ENCODE peak calls at places on chromosomes 16 and 17, in five cellular contexts. V is H7, M is esophagus squamous epithelium, Y is A549, S is head of caudate nucleus. O is an unnamed sample.
A peak's percentile ranks its signal among the peaks of the same experiment; 100 is the strongest.

GRCh38 chr17:42333053-42333452 is 44.8 kb downstream of the STAT5A start:
- DNase-seq in V (no peak), M (no peak), Y (no peak), S (no peak), O (no peak)

GRCh38 chr16:57092786-57093301 is 461 bp downstream of the CPNE2 start:
- DNase-seq in V (peak; percentile 94), M (no peak), Y (no peak), S (peak; percentile 78), O (peak; percentile 18)

GRCh38 chr17:80751460-80752368 is 207.1 kb downstream of the RPTOR start:
- DNase-seq in V (peak; percentile 78), M (no peak), Y (no peak), S (peak; percentile 77), O (no peak)

GRCh38 chr17:6755731-6756184 is at the start of gene XAF1:
- DNase-seq in V (peak; percentile 32), M (no peak), Y (no peak), S (peak; percentile 42), O (peak; percentile 24)

GRCh38 chr17:49193513-49194296 is 16.7 kb downstream of the GNGT2 start:
- DNase-seq in V (peak; percentile 65), M (no peak), Y (peak; percentile 84), S (peak; percentile 87), O (peak; percentile 42)

GRCh38 chr17:43767053-43767712 is 8.6 kb upstream of the SOST start:
- DNase-seq in V (no peak), M (no peak), Y (no peak), S (peak; percentile 24), O (no peak)

GRCh38 chr17:82930924-82931695 is 91.3 kb upstream of the ZNF750 start:
- DNase-seq in V (no peak), M (no peak), Y (no peak), S (peak; percentile 35), O (no peak)

GRCh38 chr17:57211010-57211411 is 45.3 kb upstream of the MSI2 start:
- DNase-seq in V (no peak), M (no peak), Y (no peak), S (no peak), O (no peak)

GRCh38 chr17:3919123-3919624 is 2.9 kb upstream of the P2RX1 start:
- DNase-seq in V (peak; percentile 56), M (no peak), Y (no peak), S (no peak), O (no peak)

GRCh38 chr16:74275031-74275636 is 21.5 kb upstream of the PSMD7 start:
- DNase-seq in V (no peak), M (no peak), Y (peak; percentile 44), S (no peak), O (peak; percentile 5)

GRCh38 chr17:51888823-51889222 is 269.7 kb downstream of the CA10 start:
- DNase-seq in V (no peak), M (no peak), Y (no peak), S (no peak), O (no peak)

GRCh38 chr16:10552998-10553491 is 27.4 kb downstream of the EMP2 start:
- DNase-seq in V (peak; percentile 89), M (no peak), Y (peak; percentile 72), S (no peak), O (no peak)

GRCh38 chr17:71187145-71187878 is 933.5 kb upstream of the SOX9 start:
- DNase-seq in V (no peak), M (no peak), Y (no peak), S (no peak), O (no peak)

O was measured in LoVo.